ENCODE peak calls at places on chromosomes 4 and X, in six cellular contexts. O is ovary, V is GM12878, W is HepG2, N is lower leg skin, I is right cardiac atrium. C is an unnamed sample.
A peak's percentile ranks its signal among the peaks of the same experiment; 100 is the strongest.

GRCh38 chr4:8259743-8260430 is 9.7 kb upstream of the HTRA3 start:
- DNase-seq in O (no peak), V (no peak), W (no peak), N (no peak), I (no peak), C (no peak)

GRCh38 chr4:1300466-1301455 is 11.1 kb downstream of the MAEA start:
- DNase-seq in O (no peak), V (no peak), W (no peak), N (peak; percentile 60), I (peak; percentile 67), C (peak; percentile 41)

GRCh38 chr4:43337707-43338106 is 445.2 kb downstream of the GRXCR1 start:
- DNase-seq in O (no peak), V (no peak), W (no peak), N (no peak), I (no peak), C (no peak)

GRCh38 chr4:128353791-128354190 is 66.2 kb upstream of the PGRMC2 start:
- DNase-seq in O (no peak), V (no peak), W (no peak), N (no peak), I (no peak), C (no peak)

GRCh38 chr4:139833131-139833930 is 167.7 kb downstream of the MGST2 start:
- DNase-seq in O (no peak), V (no peak), W (no peak), N (no peak), I (no peak), C (no peak)

GRCh38 chrX:152177052-152177451 is 38.7 kb upstream of the MAGEA10 start:
- DNase-seq in O (no peak), V (no peak), W (no peak), N (no peak), I (no peak), C (no peak)

GRCh38 chr4:85993641-85994040 is 366.2 kb downstream of the MAPK10 start:
- DNase-seq in O (no peak), V (no peak), W (no peak), N (no peak), I (no peak), C (no peak)

GRCh38 chr4:165170819-165171218 is 36.5 kb upstream of the KLHL2 start:
- DNase-seq in O (no peak), V (no peak), W (no peak), N (no peak), I (no peak), C (no peak)

GRCh38 chr4:7202391-7202790 is 10.1 kb downstream of the SORCS2 start:
- DNase-seq in O (no peak), V (no peak), W (no peak), N (no peak), I (no peak), C (no peak)

GRCh38 chr4:180057891-180058643 is 2185.1 kb upstream of the TENM3 start:
- DNase-seq in O (peak; percentile 14), V (no peak), W (no peak), N (no peak), I (no peak), C (peak; percentile 52)

GRCh38 chrX:136115124-136115908 is 32.0 kb upstream of the FHL1 start:
- DNase-seq in O (no peak), V (no peak), W (no peak), N (no peak), I (no peak), C (no peak)

GRCh38 chr4:26819478-26819877 is 41.2 kb upstream of the STIM2 start:
- DNase-seq in O (no peak), V (no peak), W (no peak), N (no peak), I (no peak), C (no peak)

GRCh38 chr4:186689476-186689875 is 34.2 kb downstream of the FAT1 start:
- DNase-seq in O (no peak), V (no peak), W (no peak), N (no peak), I (peak; percentile 23), C (no peak)

GRCh38 chr4:171880136-171880535 is 66.9 kb downstream of the GALNTL6 start:
- DNase-seq in O (no peak), V (no peak), W (no peak), N (no peak), I (no peak), C (no peak)

GRCh38 chr4:95506264-95506663 is 42.5 kb downstream of the UNC5C start:
- DNase-seq in O (no peak), V (no peak), W (no peak), N (no peak), I (no peak), C (no peak)

GRCh38 chr4:66769436-66769835 is 775.9 kb downstream of the CENPC start:
- DNase-seq in O (no peak), V (no peak), W (no peak), N (no peak), I (no peak), C (no peak)

GRCh38 chrX:150363561-150364346 is 637 bp downstream of the MAMLD1 start:
- DNase-seq in O (no peak), V (no peak), W (no peak), N (no peak), I (no peak), C (peak; percentile 32)

GRCh38 chrX:150361777-150362351 is 1.3 kb upstream of the MAMLD1 start:
- DNase-seq in O (peak; percentile 61), V (no peak), W (no peak), N (no peak), I (no peak), C (peak; percentile 28)

GRCh38 chrX:150361070-150361776 is 1.9 kb upstream of the MAMLD1 start:
- DNase-seq in O (peak; percentile 52), V (no peak), W (no peak), N (no peak), I (no peak), C (no peak)

GRCh38 chrX:150364347-150365050 is 1.4 kb downstream of the MAMLD1 start:
- DNase-seq in O (peak; percentile 59), V (no peak), W (no peak), N (no peak), I (no peak), C (peak; percentile 39)

DNA sequence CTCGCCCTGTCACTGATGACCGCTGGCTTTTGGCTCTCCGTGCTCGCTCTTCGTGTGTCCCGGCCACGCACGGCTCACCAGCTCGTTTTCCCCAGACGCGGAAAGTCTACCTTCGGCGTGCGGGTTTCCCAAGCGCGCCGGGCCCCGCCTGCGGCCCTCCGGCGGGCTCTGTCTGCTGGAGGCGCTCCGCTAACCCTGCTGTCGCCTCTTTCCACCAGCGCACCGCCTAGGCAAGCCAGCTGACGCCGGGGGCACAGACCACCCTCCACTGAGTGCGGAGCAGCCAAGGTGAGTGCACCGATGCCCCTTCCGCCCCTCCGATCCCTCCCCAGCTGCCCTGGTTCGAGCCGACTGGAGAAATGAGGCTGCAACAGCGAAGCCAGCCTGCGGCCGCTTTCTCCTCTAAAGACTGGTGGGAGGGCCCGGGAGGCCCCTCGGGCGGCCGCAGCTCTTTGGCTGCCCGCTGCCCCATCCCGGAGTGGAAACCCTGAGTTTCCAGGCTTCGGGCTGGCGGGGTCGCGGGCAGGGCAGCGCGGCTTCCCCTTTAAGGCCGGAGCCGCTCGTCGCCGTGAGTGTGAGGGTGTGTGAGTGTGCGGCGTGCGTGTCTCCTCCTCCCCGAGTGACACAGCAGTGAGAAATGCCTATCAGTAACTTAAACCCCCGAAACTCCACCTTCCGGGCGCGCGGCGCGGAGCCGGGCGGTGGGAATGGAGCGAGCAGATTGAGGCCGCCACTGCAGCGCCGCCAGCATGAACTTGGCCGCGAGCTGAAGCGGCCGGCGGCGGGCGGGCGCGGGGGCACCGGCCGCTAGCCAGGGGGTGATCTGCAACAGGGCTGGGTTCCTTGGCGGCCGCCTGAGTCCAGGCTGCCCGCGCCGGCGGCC is at the start of gene MAMLD1:
- DNase-seq in O (peak; percentile 76), V (no peak), W (no peak), N (peak; percentile 72), I (peak; percentile 76), C (peak; percentile 71)
- H3K4me3 ChIP-seq in O (peak within 1 kb of the TSS; percentile 52), V (no peak within 1 kb of the TSS), W (peak within 1 kb of the TSS; percentile 64), N (peak within 1 kb of the TSS; percentile 47), I (peak within 1 kb of the TSS; percentile 76), C (no peak within 1 kb of the TSS)

GRCh38 chr4:112908511-112908910 is 140.9 kb upstream of the ANK2 start:
- DNase-seq in O (no peak), V (no peak), W (no peak), N (no peak), I (no peak), C (no peak)

GRCh38 chr4:112905728-112906127 is 143.7 kb upstream of the ANK2 start:
- DNase-seq in O (no peak), V (no peak), W (no peak), N (no peak), I (no peak), C (no peak)

GRCh38 chr4:112910109-112910736 is 139.2 kb upstream of the ANK2 start:
- DNase-seq in O (no peak), V (no peak), W (no peak), N (no peak), I (no peak), C (no peak)
- H3K4me3 ChIP-seq in O (peak overlapping the region; percentile 21), V (peak overlapping the region; percentile 25), W (no peak overlapping the region), N (no peak overlapping the region), I (peak overlapping the region; percentile 51), C (no peak overlapping the region)

GRCh38 chr4:183908284-183908683 is 3.2 kb downstream of the STOX2 start:
- DNase-seq in O (no peak), V (no peak), W (no peak), N (no peak), I (no peak), C (no peak)

GRCh38 chr4:183906736-183907651 is 1.9 kb downstream of the STOX2 start:
- DNase-seq in O (peak; percentile 45), V (no peak), W (no peak), N (no peak), I (peak; percentile 22), C (no peak)

GRCh38 chr4:183905081-183905592 is at the start of gene STOX2:
- DNase-seq in O (peak; percentile 76), V (no peak), W (peak; percentile 26), N (peak; percentile 53), I (peak; percentile 84), C (peak; percentile 81)

GRCh38 chr4:183905593-183906485 is 732 bp downstream of the STOX2 start:
- DNase-seq in O (peak; percentile 57), V (no peak), W (no peak), N (no peak), I (peak; percentile 35), C (peak; percentile 48)

DNA sequence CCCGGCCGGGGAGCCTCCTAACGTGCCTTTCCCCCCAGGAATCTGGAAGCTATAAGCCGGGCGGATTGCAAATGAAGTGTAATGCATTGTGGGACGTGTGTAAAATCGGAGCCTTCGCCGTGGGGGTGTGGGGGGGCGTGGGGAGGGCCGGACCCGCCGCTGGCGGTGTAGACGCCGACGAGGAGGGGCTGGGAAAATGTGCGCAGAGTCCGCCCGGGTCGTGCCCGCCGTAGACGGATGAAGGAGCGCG is 1.3 kb downstream of the STOX2 start:
- DNase-seq in O (no peak), V (no peak), W (no peak), N (no peak), I (no peak), C (no peak)
- H3K4me3 ChIP-seq in O (peak overlapping the region; percentile 65), V (no peak overlapping the region), W (peak overlapping the region; percentile 68), N (no peak overlapping the region), I (peak overlapping the region; percentile 69), C (peak overlapping the region; percentile 9)

DNA sequence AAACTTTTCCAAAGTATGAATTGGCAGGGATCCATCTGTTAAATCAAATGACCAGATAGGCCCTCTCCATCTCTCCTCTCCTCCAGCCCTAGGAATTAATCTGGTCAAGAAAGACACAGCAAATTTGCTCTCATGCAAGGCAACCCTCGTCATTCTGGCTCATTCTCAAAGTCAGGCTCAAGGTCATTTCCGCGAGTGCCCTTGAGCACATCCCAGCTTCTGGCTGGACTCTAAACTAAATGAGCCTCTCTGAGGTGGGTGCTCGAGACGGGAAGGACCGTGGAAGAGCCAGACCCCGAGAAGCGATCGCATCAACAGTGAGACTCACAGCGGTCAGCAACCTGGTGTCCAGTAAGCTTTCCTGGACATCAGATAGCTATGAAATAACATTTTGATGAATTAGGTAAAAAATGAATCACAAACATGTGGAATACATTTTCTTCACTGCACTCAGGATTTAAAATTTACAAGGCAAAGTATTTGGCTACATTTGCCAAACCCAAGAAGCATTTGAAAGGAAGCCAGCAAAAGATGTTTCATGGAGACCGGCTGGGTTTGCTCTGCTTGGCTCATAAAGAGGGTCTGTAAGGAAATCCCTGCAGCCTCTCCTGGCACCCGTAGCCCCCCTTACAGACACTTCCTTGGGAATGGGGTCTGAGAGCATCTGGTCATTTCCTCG is 121.0 kb downstream of the ENPP6 start:
- DNase-seq in O (peak; percentile 73), V (no peak), W (no peak), N (no peak), I (no peak), C (no peak)
- H3K4me3 ChIP-seq in O (peak overlapping the region; percentile 9), V (no peak overlapping the region), W (no peak overlapping the region), N (no peak overlapping the region), I (no peak overlapping the region), C (no peak overlapping the region)